ENCODE peak calls at places on chromosome 9, in nine cellular contexts. I is suprapubic skin, J is transverse colon, U is H1, D is HepG2, T is sigmoid colon, Z is stomach, H is K562, P is GM12878. X is an unnamed sample.

GRCh38 chr9:90124961-90125360 is 517.7 kb downstream of the DIRAS2 start:
- DNase-seq in I (no peak), J (no peak), U (no peak), D (no peak), T (no peak), Z (no peak), H (no peak), P (no peak), X (no peak)

GRCh38 chr9:72362680-72363139 is 2.3 kb downstream of the ZFAND5 start:
- DNase-seq in I (no peak), J (peak; percentile 59), U (no peak), D (peak; percentile 75), T (peak; percentile 88), Z (peak; percentile 57), H (peak; percentile 37), P (peak; percentile 41), X (no peak)

GRCh38 chr9:116312221-116312620 is 158.6 kb downstream of the PAPPA start:
- DNase-seq in I (no peak), J (no peak), U (no peak), D (no peak), T (no peak), Z (no peak), H (no peak), P (no peak), X (no peak)

GRCh38 chr9:125861405-125862063 is 114.4 kb downstream of the PBX3 start:
- DNase-seq in I (no peak), J (no peak), U (no peak), D (no peak), T (no peak), Z (no peak), H (no peak), P (no peak), X (no peak)

GRCh38 chr9:93660647-93661046 is 84.3 kb downstream of the PHF2 start:
- DNase-seq in I (no peak), J (peak; percentile 1), U (no peak), D (no peak), T (peak; percentile 47), Z (no peak), H (no peak), P (no peak), X (no peak)

GRCh38 chr9:132998861-132999635 is 20.6 kb downstream of the GFI1B start:
- DNase-seq in I (no peak), J (no peak), U (no peak), D (no peak), T (no peak), Z (no peak), H (peak; percentile 80), P (no peak), X (no peak)

GRCh38 chr9:117232991-117233390 is 181.9 kb downstream of the ASTN2 start:
- DNase-seq in I (no peak), J (no peak), U (no peak), D (no peak), T (no peak), Z (no peak), H (no peak), P (no peak), X (peak; percentile 21)

GRCh38 chr9:69121155-69122085 is 52.7 kb upstream of the TJP2 start:
- DNase-seq in I (peak; percentile 82), J (peak; percentile 73), U (peak; percentile 78), D (peak; percentile 72), T (no peak), Z (peak; percentile 66), H (no peak), P (no peak), X (no peak)

GRCh38 chr9:123867971-123868370 is 62.0 kb downstream of the DENND1A start:
- DNase-seq in I (no peak), J (no peak), U (no peak), D (no peak), T (no peak), Z (no peak), H (no peak), P (no peak), X (no peak)

GRCh38 chr9:93121316-93122241 is 12.5 kb downstream of the NINJ1 start:
- DNase-seq in I (peak; percentile 70), J (peak; percentile 5), U (no peak), D (no peak), T (peak; percentile 63), Z (no peak), H (no peak), P (no peak), X (no peak)

GRCh38 chr9:137366445-137366810 is 56.5 kb downstream of the EXD3 start:
- DNase-seq in I (no peak), J (no peak), U (no peak), D (no peak), T (peak; percentile 59), Z (no peak), H (no peak), P (no peak), X (no peak)

GRCh38 chr9:34540826-34541225 is 18.0 kb upstream of the ENHO start:
- DNase-seq in I (no peak), J (no peak), U (peak; percentile 24), D (no peak), T (peak; percentile 25), Z (no peak), H (no peak), P (no peak), X (no peak)

GRCh38 chr9:134895849-134896833 is 15.5 kb downstream of the FCN2 start:
- DNase-seq in I (no peak), J (no peak), U (no peak), D (no peak), T (peak; percentile 88), Z (peak; percentile 24), H (no peak), P (no peak), X (peak; percentile 93)

GRCh38 chr9:93910196-93910595 is 45.0 kb downstream of the BARX1 start:
- DNase-seq in I (no peak), J (no peak), U (no peak), D (no peak), T (no peak), Z (no peak), H (no peak), P (no peak), X (no peak)

GRCh38 chr9:90478821-90479220 is 163.8 kb downstream of the DIRAS2 start:
- DNase-seq in I (no peak), J (no peak), U (no peak), D (no peak), T (no peak), Z (no peak), H (no peak), P (no peak), X (no peak)

GRCh38 chr9:91783876-91784672 is 166.0 kb downstream of the ROR2 start:
- DNase-seq in I (no peak), J (no peak), U (no peak), D (no peak), T (peak; percentile 65), Z (no peak), H (no peak), P (no peak), X (no peak)

GRCh38 chr9:109903515-109904138 is 123.6 kb downstream of the PALM2AKAP2 start:
- DNase-seq in I (no peak), J (peak; percentile 70), U (peak; percentile 56), D (peak; percentile 71), T (peak; percentile 77), Z (peak; percentile 57), H (peak; percentile 50), P (no peak), X (no peak)

GRCh38 chr9:93672622-93673270 is 96.4 kb downstream of the PHF2 start:
- DNase-seq in I (no peak), J (no peak), U (no peak), D (no peak), T (no peak), Z (peak; percentile 14), H (no peak), P (no peak), X (no peak)

GRCh38 chr9:110099236-110099741 is 108.7 kb downstream of the C9orf152 start:
- DNase-seq in I (no peak), J (no peak), U (no peak), D (no peak), T (no peak), Z (no peak), H (no peak), P (no peak), X (no peak)

GRCh38 chr9:125888220-125888619 is 141.0 kb downstream of the PBX3 start:
- DNase-seq in I (no peak), J (no peak), U (no peak), D (no peak), T (no peak), Z (no peak), H (no peak), P (no peak), X (no peak)

DNA sequence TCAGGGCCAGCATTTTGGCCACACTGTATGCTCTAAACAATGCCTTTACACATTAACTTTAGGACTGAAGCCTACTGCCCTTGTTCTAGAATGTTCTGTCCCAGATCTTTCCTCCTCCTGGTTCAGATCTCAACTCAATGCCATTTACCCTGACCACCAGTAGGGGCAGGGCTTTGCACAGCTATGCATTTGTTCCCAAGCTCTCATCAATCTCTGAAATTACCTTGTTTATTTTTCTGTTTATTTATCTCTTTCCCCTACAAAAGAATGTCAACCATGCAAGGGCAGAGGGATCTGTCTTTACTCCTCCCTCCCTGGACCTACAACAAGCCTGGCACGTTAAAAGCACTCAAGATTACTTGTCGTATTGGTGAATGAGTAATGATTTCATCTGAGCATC is 612.9 kb downstream of the BNC2 start:
- DNase-seq in I (no peak), J (no peak), U (no peak), D (no peak), T (no peak), Z (no peak), H (no peak), P (no peak), X (no peak)
- TF ChIP-seq EP300 in I (no peak), J (no peak), U (no peak), D (no peak), T (no peak), Z (no peak), H (no peak), P (no peak), X (no peak)

DNA sequence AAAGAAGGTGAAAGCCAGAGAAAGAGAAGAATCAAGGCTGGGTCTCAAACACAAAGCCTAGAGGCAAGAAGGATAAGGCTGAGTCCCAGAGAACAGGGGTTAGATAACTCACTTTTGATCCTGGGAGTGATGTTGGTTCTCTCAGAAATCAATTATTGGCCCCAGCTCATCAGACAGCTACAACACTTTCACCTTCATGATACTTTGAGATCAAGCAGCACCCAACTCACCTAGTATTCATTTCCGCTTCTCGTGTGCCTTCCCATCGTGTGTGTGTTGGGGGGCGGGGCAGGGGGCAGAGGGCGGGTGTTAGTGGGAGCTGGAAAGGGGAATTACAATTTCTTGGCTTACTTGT is 92.2 kb upstream of the RAD23B start:
- DNase-seq in I (no peak), J (no peak), U (no peak), D (no peak), T (no peak), Z (no peak), H (no peak), P (no peak), X (no peak)
- TF ChIP-seq POLR2A in I (no peak), J (no peak), U (no peak), D (no peak), T (no peak), Z (no peak), H (no peak), P (no peak), X (no peak)

GRCh38 chr9:5543875-5544702 is 33.8 kb downstream of the PDCD1LG2 start:
- DNase-seq in I (no peak), J (no peak), U (no peak), D (no peak), T (no peak), Z (no peak), H (no peak), P (no peak), X (no peak)
- TF ChIP-seq POLR2AphosphoS5 in I (no peak), J (no peak), U (no peak), D (no peak), T (no peak), Z (no peak), H (no peak), P (no peak), X (no peak)

GRCh38 chr9:104074876-104075275 is 19.2 kb upstream of the SMC2 start:
- DNase-seq in I (no peak), J (no peak), U (no peak), D (peak; percentile 32), T (no peak), Z (no peak), H (no peak), P (no peak), X (no peak)
- TF ChIP-seq EP300 in I (no peak), J (no peak), U (no peak), D (no peak), T (peak; percentile 50), Z (no peak), H (no peak), P (no peak), X (no peak)

X was measured in esophagus muscularis mucosa.